ENCODE peak calls at places on chromosome 1, in seven cellular contexts. One of them, this sample, is unnamed.

GRCh38 chr1:168179411-168180147 is 817 bp downstream of the TIPRL start:
- DNase-seq in A549: peak; percentile 26
- DNase-seq in stomach: no peak
- DNase-seq in GM12878: no peak
- DNase-seq in tibial nerve: no peak
- DNase-seq in ovary: no peak
- DNase-seq in transverse colon: no peak
- DNase-seq in this sample: no peak

GRCh38 chr1:54864460-54865208 is 22.4 kb downstream of the DHCR24 start:
- DNase-seq in A549: no peak
- DNase-seq in stomach: peak; percentile 9
- DNase-seq in GM12878: no peak
- DNase-seq in tibial nerve: no peak
- DNase-seq in ovary: no peak
- DNase-seq in transverse colon: no peak
- DNase-seq in this sample: no peak

GRCh38 chr1:55071477-55071876 is 32.1 kb downstream of the PCSK9 start:
- DNase-seq in A549: peak; percentile 44
- DNase-seq in stomach: no peak
- DNase-seq in GM12878: no peak
- DNase-seq in tibial nerve: no peak
- DNase-seq in ovary: no peak
- DNase-seq in transverse colon: no peak
- DNase-seq in this sample: peak; percentile 47

GRCh38 chr1:68339505-68339904 is 107.2 kb upstream of the WLS start:
- DNase-seq in A549: no peak
- DNase-seq in stomach: no peak
- DNase-seq in GM12878: no peak
- DNase-seq in tibial nerve: no peak
- DNase-seq in ovary: no peak
- DNase-seq in transverse colon: no peak
- DNase-seq in this sample: no peak

GRCh38 chr1:65050735-65051134 is 84.4 kb upstream of the JAK1 start:
- DNase-seq in A549: no peak
- DNase-seq in stomach: no peak
- DNase-seq in GM12878: no peak
- DNase-seq in tibial nerve: no peak
- DNase-seq in ovary: no peak
- DNase-seq in transverse colon: no peak
- DNase-seq in this sample: no peak

GRCh38 chr1:112878321-112878720 is 77.7 kb downstream of the SLC16A1 start:
- DNase-seq in A549: no peak
- DNase-seq in stomach: no peak
- DNase-seq in GM12878: no peak
- DNase-seq in tibial nerve: no peak
- DNase-seq in ovary: no peak
- DNase-seq in transverse colon: no peak
- DNase-seq in this sample: no peak

GRCh38 chr1:181618559-181618958 is 135.2 kb downstream of the CACNA1E start:
- DNase-seq in A549: no peak
- DNase-seq in stomach: no peak
- DNase-seq in GM12878: no peak
- DNase-seq in tibial nerve: no peak
- DNase-seq in ovary: no peak
- DNase-seq in transverse colon: no peak
- DNase-seq in this sample: no peak

GRCh38 chr1:210321131-210321530 is 7.6 kb upstream of the HHAT start:
- DNase-seq in A549: no peak
- DNase-seq in stomach: no peak
- DNase-seq in GM12878: no peak
- DNase-seq in tibial nerve: no peak
- DNase-seq in ovary: no peak
- DNase-seq in transverse colon: no peak
- DNase-seq in this sample: no peak

GRCh38 chr1:109887890-109888289 is 22.8 kb upstream of the CSF1 start:
- DNase-seq in A549: no peak
- DNase-seq in stomach: no peak
- DNase-seq in GM12878: no peak
- DNase-seq in tibial nerve: no peak
- DNase-seq in ovary: no peak
- DNase-seq in transverse colon: no peak
- DNase-seq in this sample: no peak

GRCh38 chr1:160639652-160640051 is 7.2 kb downstream of the SLAMF1 start:
- DNase-seq in A549: no peak
- DNase-seq in stomach: peak; percentile 41
- DNase-seq in GM12878: no peak
- DNase-seq in tibial nerve: no peak
- DNase-seq in ovary: no peak
- DNase-seq in transverse colon: peak; percentile 37
- DNase-seq in this sample: no peak

GRCh38 chr1:6859415-6860343 is 74.4 kb downstream of the CAMTA1 start:
- DNase-seq in A549: no peak
- DNase-seq in stomach: no peak
- DNase-seq in GM12878: no peak
- DNase-seq in tibial nerve: no peak
- DNase-seq in ovary: no peak
- DNase-seq in transverse colon: no peak
- DNase-seq in this sample: no peak
- TF ChIP-seq EP300 in A549: no peak
- TF ChIP-seq EP300 in stomach: no peak
- TF ChIP-seq EP300 in GM12878: no peak
- TF ChIP-seq EP300 in tibial nerve: no peak
- TF ChIP-seq EP300 in ovary: no peak
- TF ChIP-seq EP300 in transverse colon: no peak
- TF ChIP-seq EP300 in this sample: no peak

GRCh38 chr1:12447849-12448312 is 170.1 kb downstream of the DHRS3 start:
- DNase-seq in A549: no peak
- DNase-seq in stomach: no peak
- DNase-seq in GM12878: no peak
- DNase-seq in tibial nerve: no peak
- DNase-seq in ovary: no peak
- DNase-seq in transverse colon: no peak
- DNase-seq in this sample: no peak
- H3K4me1 ChIP-seq in A549: peaks cover 18% of the 10 kb centered on the region
- H3K4me1 ChIP-seq in stomach: peaks cover 29% of the 10 kb centered on the region
- H3K4me1 ChIP-seq in GM12878: peaks cover 23% of the 10 kb centered on the region
- H3K4me1 ChIP-seq in tibial nerve: peaks cover 53% of the 10 kb centered on the region
- H3K4me1 ChIP-seq in ovary: peaks cover 21% of the 10 kb centered on the region
- H3K4me1 ChIP-seq in transverse colon: peaks cover 47% of the 10 kb centered on the region
- H3K4me1 ChIP-seq in this sample: peaks cover 79% of the 10 kb centered on the region

GRCh38 chr1:53294557-53294956 is 33.3 kb downstream of the LRP8 start:
- DNase-seq in A549: no peak
- DNase-seq in stomach: no peak
- DNase-seq in GM12878: no peak
- DNase-seq in tibial nerve: no peak
- DNase-seq in ovary: no peak
- DNase-seq in transverse colon: no peak
- DNase-seq in this sample: no peak
- TF ChIP-seq EP300 in A549: no peak
- TF ChIP-seq EP300 in stomach: no peak
- TF ChIP-seq EP300 in GM12878: no peak
- TF ChIP-seq EP300 in tibial nerve: no peak
- TF ChIP-seq EP300 in ovary: no peak
- TF ChIP-seq EP300 in transverse colon: no peak
- TF ChIP-seq EP300 in this sample: no peak

DNA sequence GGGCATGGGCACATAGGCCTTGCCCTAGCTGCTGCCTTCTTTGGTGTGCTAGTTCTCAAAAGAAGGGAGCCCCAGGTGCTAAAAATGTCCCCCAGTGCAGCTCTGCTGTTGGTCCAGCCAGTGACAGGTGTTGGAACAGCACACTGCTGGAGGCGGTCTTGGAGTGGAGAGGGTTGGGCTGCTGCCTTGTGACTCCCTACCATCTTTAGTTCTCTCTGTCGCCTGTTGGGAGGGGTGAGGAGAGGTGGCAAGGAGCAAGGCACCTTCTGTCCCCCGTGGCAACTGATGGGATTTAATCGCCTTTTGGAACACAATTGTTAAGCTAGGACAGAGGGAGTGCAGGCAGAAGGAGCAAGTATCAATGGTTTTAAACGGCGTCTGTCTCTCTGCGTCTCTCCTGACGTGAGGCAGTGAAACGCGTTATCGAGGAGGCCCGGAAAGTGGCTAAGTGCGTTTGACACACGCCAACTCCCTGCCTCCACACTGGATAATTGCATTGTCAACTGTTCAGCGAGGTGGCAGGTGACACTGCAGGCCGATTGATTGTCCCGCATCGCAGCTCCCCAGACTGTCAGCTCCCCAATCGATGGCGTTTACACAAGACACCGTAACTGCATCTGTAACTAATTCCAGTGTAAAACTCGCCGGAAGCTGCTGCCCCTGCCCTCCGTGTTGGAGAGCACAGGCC is 34.0 kb downstream of the TMEM53 start:
- DNase-seq in A549: no peak
- DNase-seq in stomach: no peak
- DNase-seq in GM12878: no peak
- DNase-seq in tibial nerve: no peak
- DNase-seq in ovary: no peak
- DNase-seq in transverse colon: no peak
- DNase-seq in this sample: no peak
- H3K4me1 ChIP-seq in A549: no peaks in the 10 kb centered on the region
- H3K4me1 ChIP-seq in stomach: peaks cover 14% of the 10 kb centered on the region
- H3K4me1 ChIP-seq in GM12878: no peaks in the 10 kb centered on the region
- H3K4me1 ChIP-seq in tibial nerve: no peaks in the 10 kb centered on the region
- H3K4me1 ChIP-seq in ovary: peaks cover 6% of the 10 kb centered on the region
- H3K4me1 ChIP-seq in transverse colon: peaks cover 49% of the 10 kb centered on the region
- H3K4me1 ChIP-seq in this sample: peaks cover 58% of the 10 kb centered on the region

GRCh38 chr1:25442178-25442577 is 11.5 kb downstream of the MACO1 start:
- DNase-seq in A549: no peak
- DNase-seq in stomach: no peak
- DNase-seq in GM12878: no peak
- DNase-seq in tibial nerve: no peak
- DNase-seq in ovary: no peak
- DNase-seq in transverse colon: no peak
- DNase-seq in this sample: no peak
- TF ChIP-seq EP300 in A549: no peak
- TF ChIP-seq EP300 in stomach: no peak
- TF ChIP-seq EP300 in GM12878: no peak
- TF ChIP-seq EP300 in tibial nerve: no peak
- TF ChIP-seq EP300 in ovary: no peak
- TF ChIP-seq EP300 in transverse colon: no peak
- TF ChIP-seq EP300 in this sample: no peak

DNA sequence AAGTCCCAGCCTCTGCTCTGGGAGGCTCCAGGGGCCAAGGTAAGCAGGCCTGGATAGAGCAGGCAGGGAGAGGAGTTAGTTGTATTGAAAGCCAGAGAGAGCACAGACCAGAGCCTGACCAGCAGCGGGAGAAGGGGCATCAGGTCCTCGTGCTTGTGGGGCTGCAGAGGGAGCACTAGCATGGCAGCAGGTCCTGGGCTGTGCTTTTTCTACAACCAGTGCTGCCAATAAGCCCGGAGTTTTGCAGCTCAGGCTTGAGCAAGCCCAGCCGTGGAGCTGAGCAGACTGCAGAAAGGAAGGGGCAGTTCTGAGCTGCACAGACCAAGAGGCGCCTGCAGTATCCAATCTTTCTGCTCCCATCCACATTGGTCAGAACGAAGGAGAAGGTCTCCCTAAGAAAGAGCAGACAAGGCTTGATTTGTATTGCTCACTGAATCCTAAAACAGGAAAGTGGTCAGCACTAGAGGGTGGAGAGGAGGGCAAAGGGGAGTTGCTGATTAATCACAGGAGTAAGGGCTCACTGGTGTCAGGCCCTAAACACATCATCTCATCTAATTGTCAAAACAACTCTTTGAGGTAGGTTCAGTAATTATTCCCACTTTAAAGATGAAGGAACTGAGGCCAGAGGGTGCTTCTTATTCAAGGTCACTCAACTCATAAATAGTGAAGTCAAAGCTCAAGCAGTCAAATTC is 2.7 kb downstream of the DENND2D start:
- DNase-seq in A549: peak; percentile 17
- DNase-seq in stomach: no peak
- DNase-seq in GM12878: no peak
- DNase-seq in tibial nerve: no peak
- DNase-seq in ovary: no peak
- DNase-seq in transverse colon: no peak
- DNase-seq in this sample: peak; percentile 60
- H3K4me1 ChIP-seq in A549: no peaks in the 10 kb centered on the region
- H3K4me1 ChIP-seq in stomach: peaks cover 81% of the 10 kb centered on the region
- H3K4me1 ChIP-seq in GM12878: peaks cover 40% of the 10 kb centered on the region
- H3K4me1 ChIP-seq in tibial nerve: peaks cover 2% of the 10 kb centered on the region
- H3K4me1 ChIP-seq in ovary: peaks cover 3% of the 10 kb centered on the region
- H3K4me1 ChIP-seq in transverse colon: peaks cover 29% of the 10 kb centered on the region
- H3K4me1 ChIP-seq in this sample: peaks cover 16% of the 10 kb centered on the region

GRCh38 chr1:224258351-224258750 is 71.6 kb downstream of the NVL start:
- DNase-seq in A549: no peak
- DNase-seq in stomach: no peak
- DNase-seq in GM12878: no peak
- DNase-seq in tibial nerve: no peak
- DNase-seq in ovary: no peak
- DNase-seq in transverse colon: no peak
- DNase-seq in this sample: no peak

GRCh38 chr1:224266105-224266935 is 63.7 kb downstream of the NVL start:
- DNase-seq in A549: no peak
- DNase-seq in stomach: no peak
- DNase-seq in GM12878: peak; percentile 38
- DNase-seq in tibial nerve: no peak
- DNase-seq in ovary: no peak
- DNase-seq in transverse colon: no peak
- DNase-seq in this sample: peak; percentile 74

GRCh38 chr1:224264321-224264720 is 65.7 kb downstream of the NVL start:
- DNase-seq in A549: no peak
- DNase-seq in stomach: no peak
- DNase-seq in GM12878: no peak
- DNase-seq in tibial nerve: no peak
- DNase-seq in ovary: no peak
- DNase-seq in transverse colon: no peak
- DNase-seq in this sample: peak; percentile 55

GRCh38 chr1:224259986-224260385 is 70.0 kb downstream of the NVL start:
- DNase-seq in A549: no peak
- DNase-seq in stomach: no peak
- DNase-seq in GM12878: no peak
- DNase-seq in tibial nerve: no peak
- DNase-seq in ovary: no peak
- DNase-seq in transverse colon: no peak
- DNase-seq in this sample: peak; percentile 12

DNA sequence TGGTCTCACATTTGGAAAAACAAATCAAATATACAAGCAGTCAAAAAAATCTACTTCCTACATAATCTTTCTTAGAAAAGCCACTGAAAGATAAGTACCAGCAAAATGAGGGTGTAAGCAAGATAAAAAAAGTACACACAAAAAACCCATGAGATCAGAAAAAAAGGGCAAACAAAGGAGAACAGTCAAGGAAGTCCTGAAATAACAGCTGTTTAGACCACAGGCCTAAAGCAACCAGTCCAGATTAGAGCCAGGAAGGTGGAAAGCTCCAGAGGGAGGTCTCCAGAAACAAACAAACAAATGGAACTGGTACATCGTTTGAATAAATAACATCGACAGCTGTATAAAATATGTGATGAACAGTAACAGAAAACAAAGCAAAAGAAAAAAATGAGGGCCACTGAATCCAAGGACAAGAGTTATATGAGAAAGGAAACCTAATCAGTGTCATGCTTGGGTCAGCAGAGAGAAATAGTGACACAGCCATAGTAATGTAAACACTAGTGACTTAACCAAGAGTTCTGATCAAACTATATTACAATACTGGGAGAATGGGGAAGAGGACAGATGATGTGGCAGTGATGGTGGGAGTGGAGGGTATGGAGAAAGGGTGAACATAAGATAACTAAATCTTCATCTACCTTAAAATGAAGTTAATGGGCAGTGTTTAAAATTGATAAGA is 67.5 kb downstream of the NVL start:
- DNase-seq in A549: no peak
- DNase-seq in stomach: no peak
- DNase-seq in GM12878: no peak
- DNase-seq in tibial nerve: no peak
- DNase-seq in ovary: no peak
- DNase-seq in transverse colon: no peak
- DNase-seq in this sample: peak; percentile 0
- TF ChIP-seq EP300 in A549: no peak
- TF ChIP-seq EP300 in stomach: no peak
- TF ChIP-seq EP300 in GM12878: no peak
- TF ChIP-seq EP300 in tibial nerve: no peak
- TF ChIP-seq EP300 in ovary: no peak
- TF ChIP-seq EP300 in transverse colon: no peak
- TF ChIP-seq EP300 in this sample: no peak